ENCODE peak calls at places on chromosomes 5 and 9, in five cellular contexts. O, W, Q, G and A are unnamed samples.
A peak's percentile ranks its signal among the peaks of the same experiment; 100 is the strongest.

GRCh38 chr5:174737335-174737734 is 13.0 kb downstream of the MSX2 start:
- DNase-seq in O (no peak), W (no peak), Q (no peak), G (no peak), A (no peak)

GRCh38 chr5:140109050-140109817 is 4.7 kb upstream of the PURA start:
- DNase-seq in O (no peak), W (no peak), Q (no peak), G (no peak), A (no peak)

GRCh38 chr9:107847977-107848376 is 358.4 kb upstream of the KLF4 start:
- DNase-seq in O (no peak), W (no peak), Q (no peak), G (no peak), A (no peak)

GRCh38 chr5:78984611-78985406 is at the start of gene ARSB:
- DNase-seq in O (peak; percentile 91), W (peak; percentile 75), Q (peak; percentile 55), G (peak; percentile 86), A (peak; percentile 83)

GRCh38 chr5:158364367-158364766 is 505.4 kb upstream of the CLINT1 start:
- DNase-seq in O (no peak), W (no peak), Q (no peak), G (no peak), A (no peak)

GRCh38 chr5:16573401-16573800 is 43.4 kb downstream of the RETREG1 start:
- DNase-seq in O (no peak), W (no peak), Q (no peak), G (no peak), A (no peak)

GRCh38 chr5:43063731-43064171 is 23.6 kb upstream of the ANXA2R start:
- DNase-seq in O (no peak), W (no peak), Q (no peak), G (no peak), A (peak; percentile 8)

GRCh38 chr9:99231708-99232107 is 9.6 kb downstream of the SEC61B start:
- DNase-seq in O (no peak), W (no peak), Q (no peak), G (no peak), A (no peak)

GRCh38 chr5:133326361-133326760 is 274.5 kb downstream of the HSPA4 start:
- DNase-seq in O (no peak), W (no peak), Q (no peak), G (no peak), A (no peak)

GRCh38 chr9:136984464-136985026 is 1.8 kb downstream of the LCNL1 start:
- DNase-seq in O (no peak), W (no peak), Q (no peak), G (no peak), A (no peak)

GRCh38 chr5:108747111-108748009 is at the start of gene FER:
- DNase-seq in O (peak; percentile 48), W (no peak), Q (no peak), G (no peak), A (no peak)

GRCh38 chr5:76819851-76820280 is 1.0 kb downstream of the F2RL1 start:
- DNase-seq in O (peak; percentile 34), W (no peak), Q (no peak), G (peak; percentile 18), A (no peak)
- H3K27ac ChIP-seq in O (no peak overlapping the region), W (no peak overlapping the region), Q (no peak overlapping the region), G (peak overlapping the region; percentile 76), A (no peak overlapping the region)

DNA sequence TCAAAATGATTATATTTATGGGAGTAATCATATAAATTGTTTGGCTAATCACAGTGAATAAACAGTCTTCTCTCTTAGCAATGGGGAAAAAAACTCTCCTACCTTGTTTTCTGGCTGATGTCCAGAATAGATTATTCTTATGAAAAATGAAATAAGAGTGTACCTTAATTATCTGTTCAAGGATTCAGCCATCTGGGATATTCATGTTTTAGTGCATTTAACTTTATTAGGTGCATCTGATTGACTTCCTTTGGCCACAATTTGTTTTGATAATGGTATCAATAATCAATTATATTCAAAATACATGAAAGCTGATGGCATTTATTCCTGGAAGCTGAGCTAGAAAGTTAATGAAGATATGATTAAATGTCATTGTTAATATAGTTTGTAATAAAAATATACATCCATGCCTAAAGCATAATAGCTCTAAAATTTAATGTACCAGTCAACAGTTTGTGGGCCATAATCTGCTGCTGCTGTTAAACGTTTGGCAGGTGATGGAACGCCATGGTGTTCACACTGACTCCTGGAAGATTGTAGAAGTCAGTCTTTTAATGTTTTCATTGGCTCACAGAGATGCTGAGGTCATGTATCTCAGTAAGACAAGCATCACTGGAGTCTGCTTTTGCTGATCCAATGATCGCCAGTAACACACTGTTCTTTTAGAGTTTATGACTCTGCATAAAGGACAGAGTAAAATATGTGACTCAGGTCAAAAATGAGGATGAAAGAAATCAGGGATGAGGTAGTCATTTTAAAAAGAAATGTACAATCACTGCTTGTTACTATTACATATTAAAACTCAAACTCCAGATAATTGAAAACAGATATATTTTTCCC is 105.8 kb downstream of the ISL1 start:
- DNase-seq in O (no peak), W (no peak), Q (no peak), G (no peak), A (no peak)
- H3K27ac ChIP-seq in O (no peak overlapping the region), W (no peak overlapping the region), Q (no peak overlapping the region), G (no peak overlapping the region), A (no peak overlapping the region)

DNA sequence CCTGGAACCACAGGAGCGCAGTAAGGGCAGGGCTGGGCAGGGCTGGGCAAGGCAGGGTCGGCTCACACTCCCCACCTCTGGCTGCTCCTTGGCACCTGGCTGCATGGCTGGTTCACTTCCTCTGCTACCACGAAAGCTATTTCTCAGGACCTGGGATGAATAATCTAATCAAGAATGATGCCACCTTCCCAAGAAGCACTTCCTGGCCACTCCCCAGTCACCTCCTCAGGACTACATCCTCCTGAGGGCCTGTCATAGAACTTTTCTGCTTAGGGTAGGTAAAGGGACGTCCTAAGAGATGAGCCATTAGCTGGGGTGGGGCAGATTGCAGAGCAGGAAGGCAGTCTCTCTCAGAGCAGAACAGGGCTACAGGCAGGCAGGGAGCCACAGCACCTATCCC is 288.2 kb upstream of the MAP3K1 start:
- DNase-seq in O (no peak), W (no peak), Q (no peak), G (no peak), A (no peak)
- H3K27ac ChIP-seq in O (no peak overlapping the region), W (no peak overlapping the region), Q (no peak overlapping the region), G (no peak overlapping the region), A (no peak overlapping the region)

GRCh38 chr9:133238272-133238850 is 29.3 kb upstream of the OBP2B start:
- DNase-seq in O (peak; percentile 92), W (no peak), Q (peak; percentile 59), G (peak; percentile 91), A (no peak)
- H3K27ac ChIP-seq in O (peak overlapping the region; percentile 89), W (peak overlapping the region; percentile 58), Q (peak overlapping the region; percentile 41), G (peak overlapping the region; percentile 91), A (peak overlapping the region; percentile 55)

DNA sequence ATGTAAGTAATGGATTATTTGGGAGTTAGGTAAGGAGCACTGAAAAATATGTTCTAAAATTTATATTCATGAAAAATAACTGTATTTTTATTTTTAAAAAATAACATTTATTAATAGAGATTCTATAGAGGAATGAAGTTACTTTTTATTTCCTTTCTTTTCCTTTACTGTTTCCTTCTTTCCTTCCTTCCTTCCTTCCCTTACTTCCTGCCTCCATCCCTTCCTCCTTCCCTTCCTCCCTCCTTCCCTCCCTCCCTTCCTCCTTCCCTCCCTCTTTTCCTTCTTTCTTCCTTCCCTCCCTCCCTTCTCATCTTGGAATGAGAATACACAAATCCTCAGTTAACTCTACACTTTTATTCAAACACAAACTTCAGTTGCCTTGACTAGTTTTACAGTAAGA is 560.1 kb downstream of the RAB3C start:
- DNase-seq in O (no peak), W (no peak), Q (no peak), G (no peak), A (no peak)
- H3K27ac ChIP-seq in O (no peak overlapping the region), W (no peak overlapping the region), Q (no peak overlapping the region), G (peak overlapping the region; percentile 83), A (no peak overlapping the region)

DNA sequence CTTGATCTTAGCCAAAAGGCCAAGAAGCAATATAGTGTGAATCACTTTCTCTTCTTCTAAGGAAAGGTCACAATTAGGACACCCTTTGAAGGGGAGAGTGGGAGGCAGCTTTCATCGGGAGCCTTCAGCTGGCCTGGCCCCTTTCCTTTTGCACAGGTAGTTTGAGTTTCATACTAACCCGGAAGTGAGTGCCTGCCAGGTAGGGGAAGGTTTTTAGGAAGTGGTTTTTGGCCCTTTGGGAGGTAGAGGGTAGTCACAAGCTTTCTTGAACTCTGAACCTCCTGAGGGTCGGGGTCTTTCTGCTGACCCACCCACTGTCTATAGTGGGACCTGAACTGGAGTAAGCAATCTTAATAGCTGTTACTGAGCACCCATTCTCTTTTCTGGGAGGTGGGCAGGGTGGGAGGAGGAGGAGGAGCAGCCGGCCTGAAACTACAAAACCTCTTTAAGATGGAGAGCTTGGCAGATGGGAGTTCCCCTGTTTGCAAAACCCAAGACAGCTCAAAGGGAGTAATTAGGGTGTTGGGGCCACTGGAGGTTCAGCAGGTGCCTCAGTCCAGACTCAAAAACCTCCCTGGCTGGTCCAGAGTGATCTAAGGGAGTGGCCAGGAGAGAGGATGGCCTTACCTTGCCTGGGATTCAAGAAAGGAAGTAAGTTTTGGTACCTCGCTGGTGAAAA is 6.0 kb downstream of the LARP1 start:
- DNase-seq in O (no peak), W (no peak), Q (no peak), G (no peak), A (no peak)
- H3K27ac ChIP-seq in O (peak overlapping the region; percentile 13), W (no peak overlapping the region), Q (no peak overlapping the region), G (peak overlapping the region; percentile 24), A (no peak overlapping the region)

DNA sequence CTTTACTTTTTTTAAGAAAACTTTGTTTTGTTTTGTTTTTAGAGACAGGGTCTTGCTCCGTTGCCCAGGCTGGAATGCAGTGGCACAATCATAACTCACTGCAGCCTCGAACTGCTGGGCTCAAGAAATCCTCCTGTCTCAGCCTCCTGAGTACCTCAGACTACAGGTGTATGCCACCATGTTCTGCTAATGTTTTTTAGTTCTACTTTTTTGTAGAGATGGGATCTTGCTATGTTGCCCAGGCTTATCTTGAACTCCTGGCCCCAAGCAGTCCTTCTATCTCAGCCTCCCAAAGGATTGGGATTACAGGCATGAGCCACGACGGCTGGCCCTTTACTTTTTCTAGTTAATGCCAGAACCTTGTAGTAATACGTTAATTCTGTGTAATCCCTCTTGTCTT is 36.0 kb downstream of the IPO11 start:
- DNase-seq in O (no peak), W (no peak), Q (no peak), G (no peak), A (no peak)
- H3K27ac ChIP-seq in O (no peak overlapping the region), W (no peak overlapping the region), Q (no peak overlapping the region), G (no peak overlapping the region), A (no peak overlapping the region)